ENCODE peak calls at places on chromosomes 3 and 15, in nine cellular contexts. One of them, this sample, is unnamed.

GRCh38 chr3:152719264-152719663 is 115.7 kb upstream of the P2RY1 start:
- DNase-seq in fibroblast of lung: peak; percentile 70
- DNase-seq in CD8-positive, alpha-beta T cell: no peak
- DNase-seq in glutamatergic neuron: no peak
- DNase-seq in breast epithelium: no peak
- DNase-seq in brain microvascular endothelial cell: no peak
- DNase-seq in osteoblast: no peak
- DNase-seq in Peyer's patch: no peak
- DNase-seq in spleen: no peak
- DNase-seq in this sample: no peak

GRCh38 chr3:45272411-45272810 is 46.3 kb upstream of the TMEM158 start:
- DNase-seq in fibroblast of lung: no peak
- DNase-seq in CD8-positive, alpha-beta T cell: no peak
- DNase-seq in glutamatergic neuron: no peak
- DNase-seq in breast epithelium: no peak
- DNase-seq in brain microvascular endothelial cell: no peak
- DNase-seq in osteoblast: no peak
- DNase-seq in Peyer's patch: no peak
- DNase-seq in spleen: no peak
- DNase-seq in this sample: no peak

GRCh38 chr3:11250902-11251806 is 21.0 kb upstream of the ATG7 start:
- DNase-seq in fibroblast of lung: no peak
- DNase-seq in CD8-positive, alpha-beta T cell: no peak
- DNase-seq in glutamatergic neuron: no peak
- DNase-seq in breast epithelium: no peak
- DNase-seq in brain microvascular endothelial cell: no peak
- DNase-seq in osteoblast: no peak
- DNase-seq in Peyer's patch: no peak
- DNase-seq in spleen: no peak
- DNase-seq in this sample: no peak

GRCh38 chr3:32336123-32336518 is 55.5 kb upstream of the CMTM7 start:
- DNase-seq in fibroblast of lung: no peak
- DNase-seq in CD8-positive, alpha-beta T cell: no peak
- DNase-seq in glutamatergic neuron: no peak
- DNase-seq in breast epithelium: no peak
- DNase-seq in brain microvascular endothelial cell: no peak
- DNase-seq in osteoblast: no peak
- DNase-seq in Peyer's patch: no peak
- DNase-seq in spleen: no peak
- DNase-seq in this sample: no peak

GRCh38 chr3:102660653-102661052 is 225.8 kb downstream of the ZPLD1 start:
- DNase-seq in fibroblast of lung: no peak
- DNase-seq in CD8-positive, alpha-beta T cell: no peak
- DNase-seq in glutamatergic neuron: no peak
- DNase-seq in breast epithelium: no peak
- DNase-seq in brain microvascular endothelial cell: no peak
- DNase-seq in osteoblast: no peak
- DNase-seq in Peyer's patch: no peak
- DNase-seq in spleen: no peak
- DNase-seq in this sample: no peak

GRCh38 chr3:11059090-11059798 is 66.7 kb downstream of the SLC6A1 start:
- DNase-seq in fibroblast of lung: peak; percentile 72
- DNase-seq in CD8-positive, alpha-beta T cell: no peak
- DNase-seq in glutamatergic neuron: peak; percentile 71
- DNase-seq in breast epithelium: no peak
- DNase-seq in brain microvascular endothelial cell: peak; percentile 73
- DNase-seq in osteoblast: peak; percentile 94
- DNase-seq in Peyer's patch: no peak
- DNase-seq in spleen: no peak
- DNase-seq in this sample: peak; percentile 65

GRCh38 chr3:37808656-37809055 is 53.0 kb upstream of the CTDSPL start:
- DNase-seq in fibroblast of lung: no peak
- DNase-seq in CD8-positive, alpha-beta T cell: no peak
- DNase-seq in glutamatergic neuron: no peak
- DNase-seq in breast epithelium: no peak
- DNase-seq in brain microvascular endothelial cell: no peak
- DNase-seq in osteoblast: no peak
- DNase-seq in Peyer's patch: no peak
- DNase-seq in spleen: no peak
- DNase-seq in this sample: no peak

GRCh38 chr3:171374260-171374659 is 85.9 kb downstream of the TNIK start:
- DNase-seq in fibroblast of lung: no peak
- DNase-seq in CD8-positive, alpha-beta T cell: no peak
- DNase-seq in glutamatergic neuron: no peak
- DNase-seq in breast epithelium: no peak
- DNase-seq in brain microvascular endothelial cell: no peak
- DNase-seq in osteoblast: no peak
- DNase-seq in Peyer's patch: no peak
- DNase-seq in spleen: no peak
- DNase-seq in this sample: no peak

GRCh38 chr3:132352556-132353143 is 35.4 kb downstream of the ACP3 start:
- DNase-seq in fibroblast of lung: peak; percentile 80
- DNase-seq in CD8-positive, alpha-beta T cell: peak; percentile 29
- DNase-seq in glutamatergic neuron: peak; percentile 73
- DNase-seq in breast epithelium: peak; percentile 27
- DNase-seq in brain microvascular endothelial cell: peak; percentile 72
- DNase-seq in osteoblast: peak; percentile 72
- DNase-seq in Peyer's patch: peak; percentile 64
- DNase-seq in spleen: no peak
- DNase-seq in this sample: peak; percentile 75

GRCh38 chr15:65862682-65863081 is 6.6 kb upstream of the RAB11A start:
- DNase-seq in fibroblast of lung: peak; percentile 65
- DNase-seq in CD8-positive, alpha-beta T cell: peak; percentile 5
- DNase-seq in glutamatergic neuron: peak; percentile 55
- DNase-seq in breast epithelium: no peak
- DNase-seq in brain microvascular endothelial cell: peak; percentile 75
- DNase-seq in osteoblast: peak; percentile 74
- DNase-seq in Peyer's patch: no peak
- DNase-seq in spleen: no peak
- DNase-seq in this sample: peak; percentile 34

GRCh38 chr15:69346112-69346511 is 47.4 kb downstream of the PAQR5 start:
- DNase-seq in fibroblast of lung: peak; percentile 25
- DNase-seq in CD8-positive, alpha-beta T cell: no peak
- DNase-seq in glutamatergic neuron: no peak
- DNase-seq in breast epithelium: no peak
- DNase-seq in brain microvascular endothelial cell: peak; percentile 9
- DNase-seq in osteoblast: no peak
- DNase-seq in Peyer's patch: no peak
- DNase-seq in spleen: no peak
- DNase-seq in this sample: no peak

GRCh38 chr3:171431550-171431949 is 28.7 kb downstream of the TNIK start:
- DNase-seq in fibroblast of lung: no peak
- DNase-seq in CD8-positive, alpha-beta T cell: no peak
- DNase-seq in glutamatergic neuron: no peak
- DNase-seq in breast epithelium: no peak
- DNase-seq in brain microvascular endothelial cell: no peak
- DNase-seq in osteoblast: no peak
- DNase-seq in Peyer's patch: no peak
- DNase-seq in spleen: no peak
- DNase-seq in this sample: no peak

GRCh38 chr15:42632100-42632675 is 56.8 kb downstream of the STARD9 start:
- DNase-seq in fibroblast of lung: no peak
- DNase-seq in CD8-positive, alpha-beta T cell: no peak
- DNase-seq in glutamatergic neuron: no peak
- DNase-seq in breast epithelium: no peak
- DNase-seq in brain microvascular endothelial cell: no peak
- DNase-seq in osteoblast: no peak
- DNase-seq in Peyer's patch: no peak
- DNase-seq in spleen: no peak
- DNase-seq in this sample: no peak

GRCh38 chr3:146065573-146066006 is 95.4 kb downstream of the PLOD2 start:
- DNase-seq in fibroblast of lung: peak; percentile 88
- DNase-seq in CD8-positive, alpha-beta T cell: no peak
- DNase-seq in glutamatergic neuron: no peak
- DNase-seq in breast epithelium: no peak
- DNase-seq in brain microvascular endothelial cell: peak; percentile 41
- DNase-seq in osteoblast: no peak
- DNase-seq in Peyer's patch: no peak
- DNase-seq in spleen: no peak
- DNase-seq in this sample: peak; percentile 4

GRCh38 chr3:136336329-136337100 is 86.4 kb downstream of the PCCB start:
- DNase-seq in fibroblast of lung: peak; percentile 14
- DNase-seq in CD8-positive, alpha-beta T cell: no peak
- DNase-seq in glutamatergic neuron: no peak
- DNase-seq in breast epithelium: no peak
- DNase-seq in brain microvascular endothelial cell: no peak
- DNase-seq in osteoblast: peak; percentile 38
- DNase-seq in Peyer's patch: no peak
- DNase-seq in spleen: no peak
- DNase-seq in this sample: no peak

GRCh38 chr15:97194750-97195149 is 765.8 kb upstream of the ARRDC4 start:
- DNase-seq in fibroblast of lung: no peak
- DNase-seq in CD8-positive, alpha-beta T cell: no peak
- DNase-seq in glutamatergic neuron: no peak
- DNase-seq in breast epithelium: no peak
- DNase-seq in brain microvascular endothelial cell: no peak
- DNase-seq in osteoblast: no peak
- DNase-seq in Peyer's patch: no peak
- DNase-seq in spleen: no peak
- DNase-seq in this sample: no peak

GRCh38 chr15:93088981-93089854 is at the start of gene RGMA:
- DNase-seq in fibroblast of lung: no peak
- DNase-seq in CD8-positive, alpha-beta T cell: no peak
- DNase-seq in glutamatergic neuron: peak; percentile 77
- DNase-seq in breast epithelium: no peak
- DNase-seq in brain microvascular endothelial cell: no peak
- DNase-seq in osteoblast: peak; percentile 86
- DNase-seq in Peyer's patch: no peak
- DNase-seq in spleen: no peak
- DNase-seq in this sample: peak; percentile 74

DNA sequence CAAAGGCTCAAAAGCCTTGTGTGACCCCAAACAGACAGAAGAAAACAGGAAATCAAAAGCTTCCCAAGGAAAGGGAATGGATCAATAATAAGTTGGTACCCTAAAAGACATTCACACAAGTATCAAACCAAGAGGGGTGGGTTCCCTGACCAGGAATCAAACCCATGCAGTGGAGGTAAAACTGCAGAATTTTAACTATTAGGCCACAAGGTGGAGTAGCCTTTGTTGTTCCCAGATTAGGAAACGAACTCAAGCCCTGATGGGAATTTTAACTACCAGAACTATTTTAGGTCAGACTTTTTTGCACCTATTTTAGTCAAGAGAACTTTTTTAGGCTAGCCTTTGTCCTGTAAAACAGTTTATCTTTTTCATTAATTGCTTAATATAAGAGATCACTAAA is 31.4 kb downstream of the SETMAR start:
- DNase-seq in fibroblast of lung: no peak
- DNase-seq in CD8-positive, alpha-beta T cell: no peak
- DNase-seq in glutamatergic neuron: no peak
- DNase-seq in breast epithelium: no peak
- DNase-seq in brain microvascular endothelial cell: no peak
- DNase-seq in osteoblast: no peak
- DNase-seq in Peyer's patch: no peak
- DNase-seq in spleen: no peak
- DNase-seq in this sample: no peak
- TF ChIP-seq CTCF in fibroblast of lung: no peak
- TF ChIP-seq CTCF in CD8-positive, alpha-beta T cell: no peak
- TF ChIP-seq CTCF in glutamatergic neuron: peak; percentile 14
- TF ChIP-seq CTCF in breast epithelium: no peak
- TF ChIP-seq CTCF in brain microvascular endothelial cell: peak; percentile 25
- TF ChIP-seq CTCF in osteoblast: peak; percentile 20
- TF ChIP-seq CTCF in Peyer's patch: no peak
- TF ChIP-seq CTCF in spleen: no peak
- TF ChIP-seq CTCF in this sample: no peak

DNA sequence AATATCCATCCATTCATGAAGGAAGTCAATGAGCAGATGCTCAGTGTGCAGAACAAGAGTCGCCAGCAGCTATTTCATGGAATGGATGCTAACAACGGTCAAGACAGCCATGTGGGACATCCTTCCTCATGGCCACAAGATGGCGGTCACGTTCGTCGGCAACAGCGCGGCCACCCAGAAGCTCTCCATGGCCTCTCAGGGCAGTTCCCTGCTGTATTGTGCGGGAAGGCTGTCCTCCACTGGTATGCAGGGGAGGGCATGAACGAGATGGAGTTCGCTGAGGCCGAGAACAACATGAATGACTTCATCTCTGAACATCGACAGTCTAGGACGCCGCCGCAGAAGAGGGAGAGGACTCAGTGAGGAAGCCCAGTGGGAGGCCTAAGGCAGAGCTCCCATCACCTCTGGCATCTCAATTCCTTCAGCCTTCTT is 208.3 kb downstream of the TJP1 start:
- DNase-seq in fibroblast of lung: no peak
- DNase-seq in CD8-positive, alpha-beta T cell: no peak
- DNase-seq in glutamatergic neuron: no peak
- DNase-seq in breast epithelium: no peak
- DNase-seq in brain microvascular endothelial cell: no peak
- DNase-seq in osteoblast: no peak
- DNase-seq in Peyer's patch: no peak
- DNase-seq in spleen: no peak
- DNase-seq in this sample: no peak
- TF ChIP-seq CTCF in fibroblast of lung: no peak
- TF ChIP-seq CTCF in CD8-positive, alpha-beta T cell: no peak
- TF ChIP-seq CTCF in glutamatergic neuron: no peak
- TF ChIP-seq CTCF in breast epithelium: no peak
- TF ChIP-seq CTCF in brain microvascular endothelial cell: peak; percentile 23
- TF ChIP-seq CTCF in osteoblast: peak; percentile 7
- TF ChIP-seq CTCF in Peyer's patch: no peak
- TF ChIP-seq CTCF in spleen: no peak
- TF ChIP-seq CTCF in this sample: peak; percentile 15

DNA sequence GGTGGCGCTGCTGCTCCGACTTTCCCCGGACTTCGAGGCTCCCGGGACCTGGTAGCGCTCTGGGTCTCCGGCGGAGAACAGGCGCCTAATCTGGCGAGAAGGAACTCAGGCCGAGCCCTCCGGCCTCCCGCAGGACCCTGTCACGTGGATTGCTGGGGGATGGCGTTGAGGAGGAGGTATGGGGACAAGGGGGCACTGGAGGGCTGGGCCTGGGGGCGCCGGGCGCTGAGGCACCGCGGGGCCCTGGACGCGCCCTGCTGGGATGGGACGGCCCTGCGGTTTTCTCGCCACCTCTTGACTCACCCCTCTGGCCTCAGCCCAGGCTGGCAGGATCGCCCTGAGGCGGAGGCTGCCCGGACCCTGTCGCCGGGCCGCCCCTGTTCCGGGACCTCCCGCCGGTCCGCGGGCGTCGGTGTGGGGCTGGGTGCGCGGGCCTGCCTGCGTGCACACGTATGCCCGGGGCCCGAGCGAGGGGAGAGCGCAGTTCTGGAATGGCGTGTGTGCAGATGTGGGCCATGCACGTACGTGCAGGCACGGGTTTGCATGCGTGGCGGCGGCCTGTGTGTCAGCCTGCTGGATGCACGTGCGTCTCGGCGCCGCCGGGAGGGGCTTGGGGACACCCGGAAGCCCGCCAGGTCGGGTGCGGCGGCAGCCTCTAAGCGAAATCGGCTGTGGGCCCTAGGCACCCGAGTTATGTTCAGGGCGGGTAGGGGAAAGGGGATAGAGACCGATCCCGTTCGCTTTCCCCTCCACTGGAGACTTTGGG is 752 bp downstream of the C15orf39 start:
- DNase-seq in fibroblast of lung: peak; percentile 83
- DNase-seq in CD8-positive, alpha-beta T cell: peak; percentile 74
- DNase-seq in glutamatergic neuron: peak; percentile 62
- DNase-seq in breast epithelium: peak; percentile 70
- DNase-seq in brain microvascular endothelial cell: peak; percentile 48
- DNase-seq in osteoblast: peak; percentile 98
- DNase-seq in Peyer's patch: peak; percentile 89
- DNase-seq in spleen: peak; percentile 97
- DNase-seq in this sample: peak; percentile 68
- TF ChIP-seq CTCF in fibroblast of lung: peak; percentile 2
- TF ChIP-seq CTCF in CD8-positive, alpha-beta T cell: peak; percentile 38
- TF ChIP-seq CTCF in glutamatergic neuron: peak; percentile 73
- TF ChIP-seq CTCF in breast epithelium: no peak
- TF ChIP-seq CTCF in brain microvascular endothelial cell: peak; percentile 3
- TF ChIP-seq CTCF in osteoblast: no peak
- TF ChIP-seq CTCF in Peyer's patch: no peak
- TF ChIP-seq CTCF in spleen: peak; percentile 28
- TF ChIP-seq CTCF in this sample: peak; percentile 9

GRCh38 chr3:66423791-66424190 is 77.0 kb downstream of the LRIG1 start:
- DNase-seq in fibroblast of lung: peak; percentile 74
- DNase-seq in CD8-positive, alpha-beta T cell: no peak
- DNase-seq in glutamatergic neuron: no peak
- DNase-seq in breast epithelium: no peak
- DNase-seq in brain microvascular endothelial cell: peak; percentile 82
- DNase-seq in osteoblast: peak; percentile 95
- DNase-seq in Peyer's patch: no peak
- DNase-seq in spleen: no peak
- DNase-seq in this sample: no peak
- TF ChIP-seq CTCF in fibroblast of lung: no peak
- TF ChIP-seq CTCF in CD8-positive, alpha-beta T cell: no peak
- TF ChIP-seq CTCF in glutamatergic neuron: no peak
- TF ChIP-seq CTCF in breast epithelium: no peak
- TF ChIP-seq CTCF in brain microvascular endothelial cell: peak; percentile 15
- TF ChIP-seq CTCF in osteoblast: no peak
- TF ChIP-seq CTCF in Peyer's patch: no peak
- TF ChIP-seq CTCF in spleen: no peak
- TF ChIP-seq CTCF in this sample: no peak